ENCODE peak calls at places on chromosomes 6 and 20, in seven cellular contexts. One of them, this sample, is unnamed.

GRCh38 chr6:119317007-119317406 is 32.6 kb downstream of the MAN1A1 start:
- DNase-seq in H9: no peak
- DNase-seq in DND-41: no peak
- DNase-seq in GM23248: no peak
- DNase-seq in endodermal cell: no peak
- DNase-seq in GM12878: no peak
- DNase-seq in adipocyte: no peak
- DNase-seq in this sample: no peak

GRCh38 chr6:112245511-112246203 is 8.7 kb downstream of the LAMA4 start:
- DNase-seq in adipocyte: peak
- DNase-seq in GM12878: no peak
- DNase-seq in endodermal cell: no peak
- DNase-seq in DND-41: no peak
- DNase-seq in H9: no peak
- DNase-seq in GM23248: peak
- DNase-seq in this sample: peak

GRCh38 chr6:147651249-147652063 is 143.0 kb downstream of the SAMD5 start:
- DNase-seq in adipocyte: peak
- DNase-seq in endodermal cell: peak
- DNase-seq in GM12878: no peak
- DNase-seq in H9: peak
- DNase-seq in GM23248: no peak
- DNase-seq in DND-41: no peak
- DNase-seq in this sample: no peak

GRCh38 chr20:34872604-34873224 is at the start of gene GGT7:
- DNase-seq in GM23248: peak
- DNase-seq in DND-41: peak
- DNase-seq in endodermal cell: peak
- DNase-seq in GM12878: peak
- DNase-seq in H9: peak
- DNase-seq in adipocyte: peak
- DNase-seq in this sample: no peak

GRCh38 chr6:28134015-28134414 is 7.7 kb upstream of the ZKSCAN8 start:
- DNase-seq in endodermal cell: peak
- DNase-seq in H9: peak
- DNase-seq in GM12878: no peak
- DNase-seq in adipocyte: peak
- DNase-seq in DND-41: peak
- DNase-seq in GM23248: peak
- DNase-seq in this sample: no peak

GRCh38 chr6:165774903-165775608 is 112.0 kb upstream of the PDE10A start:
- DNase-seq in endodermal cell: peak
- DNase-seq in GM12878: no peak
- DNase-seq in adipocyte: no peak
- DNase-seq in H9: no peak
- DNase-seq in DND-41: no peak
- DNase-seq in GM23248: no peak
- DNase-seq in this sample: no peak

GRCh38 chr6:136538836-136539235 is 11.4 kb downstream of the MAP7 start:
- DNase-seq in GM12878: no peak
- DNase-seq in endodermal cell: no peak
- DNase-seq in H9: no peak
- DNase-seq in GM23248: peak
- DNase-seq in DND-41: no peak
- DNase-seq in adipocyte: no peak
- DNase-seq in this sample: no peak

GRCh38 chr20:62105592-62105991 is 16.7 kb upstream of the LSM14B start:
- DNase-seq in GM12878: no peak
- DNase-seq in DND-41: no peak
- DNase-seq in adipocyte: no peak
- DNase-seq in GM23248: no peak
- DNase-seq in H9: no peak
- DNase-seq in endodermal cell: no peak
- DNase-seq in this sample: no peak

GRCh38 chr6:36387440-36388303 is at the start of gene ETV7:
- DNase-seq in DND-41: no peak
- DNase-seq in GM12878: no peak
- DNase-seq in H9: peak
- DNase-seq in GM23248: peak
- DNase-seq in adipocyte: peak
- DNase-seq in endodermal cell: peak
- DNase-seq in this sample: no peak

GRCh38 chr6:109322825-109323580 is 59.3 kb downstream of the CD164 start:
- DNase-seq in endodermal cell: no peak
- DNase-seq in adipocyte: no peak
- DNase-seq in GM23248: no peak
- DNase-seq in GM12878: no peak
- DNase-seq in H9: no peak
- DNase-seq in DND-41: peak
- DNase-seq in this sample: no peak

GRCh38 chr6:84583784-84584183 is 180.6 kb downstream of the TBX18 start:
- DNase-seq in endodermal cell: no peak
- DNase-seq in adipocyte: no peak
- DNase-seq in DND-41: no peak
- DNase-seq in H9: no peak
- DNase-seq in GM12878: no peak
- DNase-seq in GM23248: peak
- DNase-seq in this sample: no peak

GRCh38 chr20:14478126-14478525 is 140.7 kb upstream of the FLRT3 start:
- DNase-seq in adipocyte: peak
- DNase-seq in endodermal cell: no peak
- DNase-seq in GM12878: no peak
- DNase-seq in GM23248: peak
- DNase-seq in DND-41: no peak
- DNase-seq in H9: no peak
- DNase-seq in this sample: no peak

GRCh38 chr6:136792066-136792944 is at the start of gene MAP3K5:
- DNase-seq in adipocyte: peak
- DNase-seq in GM12878: no peak
- DNase-seq in endodermal cell: peak
- DNase-seq in GM23248: peak
- DNase-seq in H9: peak
- DNase-seq in DND-41: peak
- DNase-seq in this sample: no peak

GRCh38 chr6:17212541-17213371 is 68.4 kb upstream of the RBM24 start:
- DNase-seq in H9: no peak
- DNase-seq in endodermal cell: no peak
- DNase-seq in GM23248: peak
- DNase-seq in adipocyte: peak
- DNase-seq in DND-41: no peak
- DNase-seq in GM12878: no peak
- DNase-seq in this sample: no peak

GRCh38 chr6:11120273-11121005 is 8.9 kb upstream of the ERVFRD-1 start:
- DNase-seq in endodermal cell: no peak
- DNase-seq in DND-41: no peak
- DNase-seq in GM12878: no peak
- DNase-seq in adipocyte: peak
- DNase-seq in GM23248: peak
- DNase-seq in H9: no peak
- DNase-seq in this sample: no peak

GRCh38 chr6:81770395-81770794 is 17.9 kb upstream of the TENT5A start:
- DNase-seq in H9: no peak
- DNase-seq in DND-41: no peak
- DNase-seq in GM12878: no peak
- DNase-seq in adipocyte: peak
- DNase-seq in GM23248: no peak
- DNase-seq in endodermal cell: no peak
- DNase-seq in this sample: no peak

GRCh38 chr20:6480328-6481030 is 287.0 kb upstream of the BMP2 start:
- DNase-seq in endodermal cell: no peak
- DNase-seq in DND-41: no peak
- DNase-seq in adipocyte: no peak
- DNase-seq in H9: no peak
- DNase-seq in GM12878: no peak
- DNase-seq in GM23248: no peak
- DNase-seq in this sample: no peak

GRCh38 chr6:126266664-126267063 is 73.3 kb upstream of the CENPW start:
- DNase-seq in H9: no peak
- DNase-seq in DND-41: no peak
- DNase-seq in endodermal cell: no peak
- DNase-seq in adipocyte: no peak
- DNase-seq in GM23248: no peak
- DNase-seq in GM12878: no peak
- DNase-seq in this sample: no peak

GRCh38 chr20:38418509-38419204 is 16.5 kb downstream of the SNHG17 start:
- DNase-seq in GM23248: peak
- DNase-seq in GM12878: no peak
- DNase-seq in adipocyte: no peak
- DNase-seq in endodermal cell: no peak
- DNase-seq in H9: no peak
- DNase-seq in DND-41: no peak
- DNase-seq in this sample: no peak

GRCh38 chr6:136734977-136735376 is 57.3 kb downstream of the MAP3K5 start:
- DNase-seq in DND-41: no peak
- DNase-seq in endodermal cell: no peak
- DNase-seq in GM12878: no peak
- DNase-seq in H9: no peak
- DNase-seq in adipocyte: no peak
- DNase-seq in GM23248: no peak
- DNase-seq in this sample: no peak

GRCh38 chr6:4732691-4733315 is 43.4 kb upstream of the CDYL start:
- DNase-seq in adipocyte: peak
- DNase-seq in H9: peak
- DNase-seq in endodermal cell: peak
- DNase-seq in GM23248: peak
- DNase-seq in GM12878: no peak
- DNase-seq in DND-41: no peak
- DNase-seq in this sample: no peak

GRCh38 chr20:1328680-1329330 is at the start of gene SDCBP2:
- DNase-seq in GM12878: no peak
- DNase-seq in adipocyte: no peak
- DNase-seq in H9: peak
- DNase-seq in GM23248: no peak
- DNase-seq in DND-41: peak
- DNase-seq in endodermal cell: peak
- DNase-seq in this sample: no peak

GRCh38 chr6:71510057-71510713 is 221.6 kb downstream of the OGFRL1 start:
- DNase-seq in H9: peak
- DNase-seq in GM12878: no peak
- DNase-seq in endodermal cell: peak
- DNase-seq in adipocyte: peak
- DNase-seq in GM23248: peak
- DNase-seq in DND-41: no peak
- DNase-seq in this sample: no peak

GRCh38 chr6:34441526-34441925 is 15.7 kb upstream of the RPS10 start:
- DNase-seq in DND-41: peak
- DNase-seq in adipocyte: no peak
- DNase-seq in GM12878: no peak
- DNase-seq in GM23248: no peak
- DNase-seq in H9: no peak
- DNase-seq in endodermal cell: no peak
- DNase-seq in this sample: no peak

GRCh38 chr6:106360410-106360988 is at the start of gene CRYBG1:
- DNase-seq in DND-41: no peak
- DNase-seq in adipocyte: peak
- DNase-seq in GM23248: peak
- DNase-seq in H9: peak
- DNase-seq in GM12878: no peak
- DNase-seq in endodermal cell: peak
- DNase-seq in this sample: no peak

GRCh38 chr20:9306521-9306920 is 207.9 kb upstream of the LAMP5 start:
- DNase-seq in DND-41: no peak
- DNase-seq in GM23248: peak
- DNase-seq in adipocyte: peak
- DNase-seq in endodermal cell: no peak
- DNase-seq in GM12878: no peak
- DNase-seq in H9: no peak
- DNase-seq in this sample: no peak

DNA sequence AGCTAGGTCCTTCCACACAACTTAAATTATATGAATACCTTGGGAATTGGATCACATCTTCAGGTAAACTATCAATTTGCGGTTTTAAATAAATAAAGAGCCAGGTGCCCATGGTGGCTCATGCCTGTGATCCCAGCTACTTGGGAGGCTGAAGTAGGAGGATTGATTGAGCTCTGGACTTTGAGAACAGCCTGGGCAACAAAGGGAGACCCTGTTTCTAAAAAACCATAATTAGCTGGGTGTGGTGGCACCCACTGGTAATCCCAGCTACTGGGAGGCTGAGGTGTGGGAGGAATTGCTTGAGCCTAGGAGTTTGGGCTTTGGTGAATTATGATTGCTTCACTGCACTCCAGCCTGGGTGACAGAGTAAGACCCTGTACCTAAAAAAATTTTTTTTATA is 3.4 kb downstream of the GMNN start:
- DNase-seq in DND-41: no peak
- DNase-seq in GM12878: no peak
- DNase-seq in adipocyte: no peak
- DNase-seq in GM23248: no peak
- DNase-seq in endodermal cell: no peak
- DNase-seq in H9: no peak
- DNase-seq in this sample: no peak
- H3K9ac ChIP-seq in DND-41: peak
- H3K9ac ChIP-seq in GM12878: peak
- H3K9ac ChIP-seq in adipocyte: no peak
- H3K9ac ChIP-seq in GM23248: no peak
- H3K9ac ChIP-seq in endodermal cell: no peak
- H3K9ac ChIP-seq in H9: peak
- H3K9ac ChIP-seq in this sample: no peak

GRCh38 chr6:156944412-156944811 is 167.2 kb downstream of the ARID1B start:
- DNase-seq in GM12878: no peak
- DNase-seq in DND-41: no peak
- DNase-seq in H9: no peak
- DNase-seq in adipocyte: no peak
- DNase-seq in endodermal cell: no peak
- DNase-seq in GM23248: no peak
- DNase-seq in this sample: peak
- H3K9ac ChIP-seq in GM12878: no peak
- H3K9ac ChIP-seq in DND-41: no peak
- H3K9ac ChIP-seq in H9: no peak
- H3K9ac ChIP-seq in adipocyte: no peak
- H3K9ac ChIP-seq in endodermal cell: no peak
- H3K9ac ChIP-seq in GM23248: peak
- H3K9ac ChIP-seq in this sample: no peak

GRCh38 chr6:168355716-168356522 is 36.3 kb upstream of the DACT2 start:
- DNase-seq in H9: peak
- DNase-seq in GM23248: peak
- DNase-seq in GM12878: no peak
- DNase-seq in endodermal cell: peak
- DNase-seq in adipocyte: no peak
- DNase-seq in DND-41: peak
- DNase-seq in this sample: no peak
- H3K9ac ChIP-seq in H9: no peak
- H3K9ac ChIP-seq in GM23248: no peak
- H3K9ac ChIP-seq in GM12878: no peak
- H3K9ac ChIP-seq in endodermal cell: no peak
- H3K9ac ChIP-seq in adipocyte: no peak
- H3K9ac ChIP-seq in DND-41: no peak
- H3K9ac ChIP-seq in this sample: no peak

DNA sequence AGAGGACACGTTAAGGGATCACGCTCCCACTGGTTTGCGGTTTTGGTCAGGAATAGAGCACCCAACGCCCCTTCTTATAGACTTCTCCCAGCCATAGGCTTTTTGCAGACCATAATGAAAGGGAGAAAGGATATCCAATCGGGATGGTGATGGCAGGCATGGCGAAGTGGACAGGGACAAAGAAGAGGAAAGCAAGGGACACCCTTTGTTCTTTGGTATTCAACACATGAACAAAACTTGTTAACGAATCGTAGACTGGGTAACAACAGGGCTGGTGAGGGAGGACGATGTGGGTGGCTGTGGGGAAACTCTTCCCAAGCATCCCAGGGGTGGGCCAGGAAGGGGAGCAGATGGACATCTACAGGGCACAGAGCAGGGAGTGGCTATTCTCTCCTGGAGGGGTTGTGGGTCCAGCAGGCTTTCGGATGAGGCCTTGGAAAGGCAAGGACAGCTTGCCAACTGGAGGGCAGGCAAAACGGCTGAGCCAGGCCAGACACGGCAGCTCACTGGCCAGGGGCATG is 1.4 kb upstream of the HSP90AB1 start:
- DNase-seq in DND-41: no peak
- DNase-seq in endodermal cell: no peak
- DNase-seq in GM23248: no peak
- DNase-seq in GM12878: no peak
- DNase-seq in adipocyte: no peak
- DNase-seq in H9: no peak
- DNase-seq in this sample: no peak
- H3K9ac ChIP-seq in DND-41: peak
- H3K9ac ChIP-seq in endodermal cell: no peak
- H3K9ac ChIP-seq in GM23248: peak
- H3K9ac ChIP-seq in GM12878: peak
- H3K9ac ChIP-seq in adipocyte: peak
- H3K9ac ChIP-seq in H9: peak
- H3K9ac ChIP-seq in this sample: no peak